ENCODE peak calls at places on chromosomes 5 and 9, in seven cellular contexts. T is kidney, V is ascending aorta, G is tibial artery, K is PC-3, P is AG10803, C is cardiac muscle cell. E is an unnamed sample.

GRCh38 chr9:130150779-130151381 is 21.3 kb upstream of the NCS1 start:
- DNase-seq in T (no peak), C (no peak), P (peak), K (peak), G (no peak), V (no peak), E (no peak)

GRCh38 chr5:2012885-2013284 is 130.2 kb upstream of the IRX4 start:
- DNase-seq in G (no peak), V (no peak), P (no peak), C (no peak), T (no peak), K (no peak), E (no peak)

GRCh38 chr5:75361310-75361709 is 24.3 kb downstream of the HMGCR start:
- DNase-seq in K (no peak), T (no peak), C (no peak), V (no peak), P (no peak), G (no peak), E (no peak)

GRCh38 chr5:1288439-1289335 is 6.2 kb downstream of the TERT start:
- DNase-seq in P (no peak), K (no peak), G (peak), T (peak), V (peak), C (no peak), E (no peak)

GRCh38 chr5:179805529-179806249 is 977 bp downstream of the MGAT4B start:
- DNase-seq in T (peak), C (peak), G (peak), K (no peak), P (peak), V (no peak), E (no peak)

GRCh38 chr9:106025449-106025848 is 331.1 kb downstream of the TMEM38B start:
- DNase-seq in C (no peak), T (no peak), V (no peak), K (no peak), G (no peak), P (no peak), E (no peak)

GRCh38 chr9:131589124-131589711 is 43.9 kb downstream of the PRRT1B start:
- DNase-seq in T (peak), V (no peak), G (no peak), C (no peak), P (no peak), K (no peak), E (no peak)

GRCh38 chr5:89595065-89595464 is 712.1 kb upstream of the MEF2C start:
- DNase-seq in V (no peak), P (peak), G (no peak), T (no peak), K (no peak), C (no peak), E (peak)

GRCh38 chr9:137614631-137615386 is 4.0 kb upstream of the EHMT1 start:
- DNase-seq in T (peak), G (no peak), C (no peak), K (no peak), P (no peak), V (no peak), E (no peak)

GRCh38 chr5:87385794-87386193 is 26.9 kb downstream of the CCNH start:
- DNase-seq in V (no peak), K (peak), C (no peak), G (no peak), T (no peak), P (no peak), E (no peak)

GRCh38 chr5:29051509-29051908 is 2013.1 kb upstream of the CDH9 start:
- DNase-seq in G (no peak), V (no peak), P (no peak), T (no peak), K (no peak), C (no peak), E (no peak)

GRCh38 chr9:6910032-6910431 is 152.3 kb downstream of the KDM4C start:
- DNase-seq in C (peak), K (peak), V (no peak), G (no peak), T (no peak), P (peak), E (no peak)

GRCh38 chr5:106459541-106459940 is 1211.2 kb downstream of the EFNA5 start:
- DNase-seq in G (no peak), V (no peak), P (no peak), T (no peak), K (no peak), C (peak), E (no peak)

DNA sequence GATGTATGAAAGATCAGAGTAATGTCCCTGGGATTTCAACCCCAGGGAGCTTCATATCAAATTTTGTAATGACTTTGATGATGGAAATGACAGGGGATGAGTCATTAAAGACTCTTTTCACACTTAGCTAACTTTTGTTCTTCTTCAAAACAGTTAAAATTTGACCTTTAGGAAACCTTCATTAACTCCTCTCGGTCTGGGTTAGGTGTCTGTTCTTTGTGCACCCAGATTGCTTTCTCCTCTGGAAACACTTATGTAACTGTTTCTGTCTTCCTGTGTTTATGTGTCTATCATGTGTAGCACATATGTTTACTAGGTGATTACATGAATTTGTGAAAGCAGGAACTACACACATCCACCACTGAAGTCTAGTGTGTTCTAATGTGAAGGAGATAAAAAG is 1.6 kb downstream of the SRFBP1 start:
- DNase-seq in K (no peak), C (no peak), T (no peak), V (no peak), P (no peak), G (no peak), E (no peak)
- H3K4me3 ChIP-seq in K (peak), C (no peak), T (peak), V (no peak), P (no peak), G (no peak), E (no peak)

GRCh38 chr9:89476546-89476945 is 21.4 kb downstream of the SEMA4D start:
- DNase-seq in T (no peak), G (no peak), P (no peak), C (no peak), V (no peak), K (no peak), E (no peak)
- H3K4me3 ChIP-seq in T (no peak), G (no peak), P (no peak), C (no peak), V (no peak), K (no peak), E (no peak)

DNA sequence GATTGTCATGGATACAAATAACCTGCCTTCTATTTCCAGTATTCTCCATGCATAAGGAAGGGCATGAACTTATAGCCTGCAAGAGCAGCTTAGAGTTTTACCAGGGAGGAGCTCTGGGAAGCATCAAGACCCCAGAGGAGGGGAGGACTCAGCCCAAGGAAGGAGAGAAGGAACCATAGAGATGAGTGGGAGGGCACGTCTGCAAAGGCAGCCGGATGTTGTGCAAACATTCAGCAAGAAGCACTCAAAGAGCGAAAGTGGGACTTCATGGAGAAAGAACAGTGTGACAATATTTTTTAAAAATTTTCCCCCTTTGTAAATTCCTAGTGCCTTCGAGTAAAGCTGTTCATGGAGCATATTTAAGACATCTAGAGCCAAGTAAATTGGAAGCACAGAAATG is 270.1 kb upstream of the PTGER4 start:
- DNase-seq in K (no peak), P (no peak), V (no peak), C (peak), T (no peak), G (no peak), E (no peak)
- H3K4me3 ChIP-seq in K (no peak), P (no peak), V (no peak), C (no peak), T (no peak), G (no peak), E (no peak)

DNA sequence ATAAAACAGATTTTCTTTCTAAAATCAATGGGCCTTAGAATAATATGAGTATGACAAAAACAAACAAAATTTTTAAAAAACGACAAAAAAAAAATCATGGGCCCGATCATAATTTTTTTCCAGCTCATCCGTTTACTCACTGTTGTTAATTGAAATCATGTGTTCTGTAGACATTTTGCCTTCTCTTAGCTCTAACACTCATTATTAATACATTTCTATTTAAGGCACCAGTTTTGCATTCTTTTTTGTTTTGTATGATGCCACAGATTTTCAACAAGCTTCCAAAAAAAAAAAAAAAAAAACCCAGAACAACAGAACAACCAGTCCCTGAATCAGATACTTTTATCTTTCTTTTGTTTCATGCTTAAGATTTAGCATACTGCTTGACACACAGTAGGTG is 86.4 kb downstream of the PRLR start:
- DNase-seq in P (peak), T (no peak), K (no peak), V (no peak), G (no peak), C (no peak), E (no peak)
- H3K4me3 ChIP-seq in P (no peak), T (no peak), K (no peak), V (no peak), G (no peak), C (no peak), E (no peak)

DNA sequence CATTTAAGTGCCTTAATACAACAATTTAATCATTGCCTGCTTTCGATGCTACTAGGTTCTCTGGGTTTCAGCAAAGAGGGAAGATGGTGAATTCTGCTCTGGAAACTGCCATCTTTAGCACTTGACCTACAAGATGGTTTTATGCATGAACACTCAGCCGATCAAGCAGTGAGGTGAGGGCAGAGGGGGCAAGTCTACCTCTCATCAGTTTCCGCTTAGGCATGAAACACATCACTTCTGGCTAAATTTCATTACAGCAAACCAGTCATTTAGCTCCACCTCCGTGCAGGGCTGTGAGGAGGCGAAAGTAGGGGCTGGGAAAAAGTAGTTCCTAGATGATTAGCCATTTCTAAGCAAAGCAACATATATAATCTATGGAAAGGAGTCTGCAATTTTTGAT is 1018.0 kb downstream of the CDH18 start:
- DNase-seq in G (no peak), C (no peak), K (no peak), P (no peak), T (no peak), V (no peak), E (no peak)
- H3K4me3 ChIP-seq in G (no peak), C (no peak), K (no peak), P (no peak), T (no peak), V (no peak), E (no peak)

GRCh38 chr5:14864181-14864812 is 7.3 kb downstream of the ANKH start:
- DNase-seq in P (no peak), G (no peak), K (peak), V (no peak), T (no peak), C (no peak), E (no peak)

GRCh38 chr5:14863105-14863504 is 8.5 kb downstream of the ANKH start:
- DNase-seq in C (no peak), P (no peak), T (no peak), G (no peak), K (no peak), V (no peak), E (no peak)

GRCh38 chr5:14861123-14861757 is 10.3 kb downstream of the ANKH start:
- DNase-seq in V (no peak), K (no peak), G (no peak), P (no peak), T (no peak), C (no peak), E (no peak)

GRCh38 chr5:14859150-14859549 is 12.4 kb downstream of the ANKH start:
- DNase-seq in T (no peak), G (no peak), V (no peak), K (no peak), P (no peak), C (no peak), E (no peak)

DNA sequence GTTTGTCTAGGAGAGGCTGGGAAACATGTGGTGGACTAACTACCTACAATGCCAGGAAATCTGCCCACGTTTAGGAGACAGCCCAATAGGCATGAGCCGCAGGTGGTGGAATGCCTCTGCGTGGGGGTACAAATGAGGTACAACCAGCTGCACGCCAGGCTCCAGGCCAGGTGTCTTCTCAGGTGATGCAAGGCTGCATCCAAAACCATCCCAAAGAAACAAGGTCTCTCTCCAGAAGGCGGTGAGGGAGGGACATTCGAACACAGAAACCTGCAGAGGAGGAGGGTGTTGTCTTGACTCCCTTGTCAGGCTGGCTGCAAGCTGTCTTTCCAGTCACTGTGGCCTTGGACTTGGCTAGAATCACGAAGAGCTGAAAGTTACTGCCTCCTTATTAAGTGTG is 11.6 kb downstream of the ANKH start:
- DNase-seq in T (no peak), C (no peak), V (no peak), K (no peak), P (no peak), G (no peak), E (no peak)
- H3K4me3 ChIP-seq in T (no peak), C (no peak), V (no peak), K (no peak), P (no peak), G (no peak), E (no peak)

GRCh38 chr9:114384836-114385411 is 2.9 kb downstream of the AKNA start:
- DNase-seq in P (no peak), K (no peak), G (no peak), V (no peak), C (no peak), T (no peak), E (no peak)
- H3K4me3 ChIP-seq in P (no peak), K (peak), G (peak), V (peak), C (no peak), T (no peak), E (no peak)

GRCh38 chr5:139764250-139764791 is 31.3 kb upstream of the PSD2 start:
- DNase-seq in T (no peak), C (no peak), P (no peak), K (no peak), V (no peak), G (no peak), E (no peak)
- H3K4me3 ChIP-seq in T (no peak), C (no peak), P (no peak), K (no peak), V (no peak), G (no peak), E (no peak)

GRCh38 chr5:10442581-10442980 is 902 bp downstream of the ROPN1L start:
- DNase-seq in P (peak), K (peak), T (no peak), G (no peak), V (no peak), C (no peak), E (no peak)
- H3K4me3 ChIP-seq in P (peak), K (peak), T (peak), G (peak), V (no peak), C (no peak), E (peak)

GRCh38 chr9:96270236-96270635 is 31.7 kb downstream of the HSD17B3 start:
- DNase-seq in V (no peak), T (no peak), G (no peak), C (no peak), P (no peak), K (no peak), E (no peak)
- H3K4me3 ChIP-seq in V (no peak), T (no peak), G (no peak), C (no peak), P (no peak), K (no peak), E (no peak)

E was measured in skeletal muscle cell.